ENCODE peak calls at places on chromosome 22, in five cellular contexts. H is amygdala, M is adipocyte, Y is NCI-H69, G is neural crest cell. I is an unnamed sample.

GRCh38 chr22:23075525-23076216 is 5.4 kb downstream of the GNAZ start:
- DNase-seq in G (no peak), H (no peak), Y (no peak), M (no peak), I (no peak)

GRCh38 chr22:22558972-22559603 is at the start of gene PRAME:
- DNase-seq in H (no peak), M (peak), G (peak), Y (peak), I (peak)

GRCh38 chr22:27913162-27913741 is 5.8 kb downstream of the PITPNB start:
- DNase-seq in H (no peak), Y (no peak), M (peak), G (no peak), I (no peak)

GRCh38 chr22:42805016-42805997 is 51.8 kb downstream of the ARFGAP3 start:
- DNase-seq in M (no peak), Y (peak), H (peak), G (no peak), I (no peak)

GRCh38 chr22:49197500-49197899 is 630.2 kb downstream of the BRD1 start:
- DNase-seq in G (no peak), H (no peak), M (no peak), Y (peak), I (no peak)

GRCh38 chr22:49547751-49548239 is 279.9 kb downstream of the BRD1 start:
- DNase-seq in G (no peak), M (no peak), H (no peak), Y (no peak), I (no peak)

GRCh38 chr22:22075382-22076163 is 93.0 kb upstream of the TOP3B start:
- DNase-seq in M (no peak), Y (no peak), G (no peak), H (no peak), I (no peak)

GRCh38 chr22:47996446-47996857 is 1234.0 kb downstream of the TBC1D22A start:
- DNase-seq in Y (no peak), G (no peak), H (no peak), M (no peak), I (no peak)

GRCh38 chr22:44211256-44211945 is 30.7 kb downstream of the PARVG start:
- DNase-seq in G (no peak), M (peak), H (no peak), Y (no peak), I (no peak)